ENCODE peak calls at places on chromosomes 1 and 21, in five cellular contexts. One of them, this sample, is unnamed. For H3K4me1, the result is how much of the 10 kb centered on the place peaks cover.

GRCh38 chr21:45505416-45506021 is 36.7 kb downstream of the SLC19A1 start:
- DNase-seq in left lung: peak
- DNase-seq in GM23248: no peak
- DNase-seq in neural progenitor cell: no peak
- DNase-seq in GM23338: no peak
- DNase-seq in this sample: peak

GRCh38 chr1:192983349-192983980 is 75.7 kb downstream of the UCHL5 start:
- DNase-seq in neural progenitor cell: no peak
- DNase-seq in left lung: no peak
- DNase-seq in GM23338: no peak
- DNase-seq in GM23248: no peak
- DNase-seq in this sample: no peak

GRCh38 chr1:235783148-235783776 is 83.4 kb downstream of the LYST start:
- DNase-seq in neural progenitor cell: peak
- DNase-seq in GM23338: peak
- DNase-seq in GM23248: peak
- DNase-seq in left lung: no peak
- DNase-seq in this sample: no peak

GRCh38 chr1:166944186-166944967 is 31.0 kb downstream of the ILDR2 start:
- DNase-seq in left lung: no peak
- DNase-seq in GM23338: no peak
- DNase-seq in GM23248: no peak
- DNase-seq in neural progenitor cell: no peak
- DNase-seq in this sample: no peak

GRCh38 chr1:32639489-32640075 is 10.8 kb downstream of the ZBTB8OS start:
- DNase-seq in GM23338: no peak
- DNase-seq in left lung: no peak
- DNase-seq in GM23248: peak
- DNase-seq in neural progenitor cell: no peak
- DNase-seq in this sample: no peak

GRCh38 chr1:21329209-21329844 is 39.1 kb upstream of the ECE1 start:
- DNase-seq in GM23248: no peak
- DNase-seq in GM23338: peak
- DNase-seq in left lung: no peak
- DNase-seq in neural progenitor cell: no peak
- DNase-seq in this sample: no peak

GRCh38 chr1:67749844-67750689 is 65.1 kb downstream of the GADD45A start:
- DNase-seq in GM23248: peak
- DNase-seq in GM23338: peak
- DNase-seq in neural progenitor cell: peak
- DNase-seq in left lung: no peak
- DNase-seq in this sample: peak

GRCh38 chr1:219465247-219466093 is 147.4 kb downstream of the ZC3H11B start:
- DNase-seq in GM23248: peak
- DNase-seq in GM23338: no peak
- DNase-seq in left lung: no peak
- DNase-seq in neural progenitor cell: no peak
- DNase-seq in this sample: no peak

GRCh38 chr1:2095981-2096736 is 45.9 kb downstream of the PRKCZ start:
- DNase-seq in neural progenitor cell: no peak
- DNase-seq in GM23248: no peak
- DNase-seq in GM23338: no peak
- DNase-seq in left lung: no peak
- DNase-seq in this sample: no peak

GRCh38 chr1:85088408-85088784 is 40.1 kb upstream of the MCOLN3 start:
- DNase-seq in GM23338: peak
- DNase-seq in left lung: no peak
- DNase-seq in GM23248: no peak
- DNase-seq in neural progenitor cell: no peak
- DNase-seq in this sample: no peak

GRCh38 chr1:89919174-89919573 is 75.7 kb upstream of the ZNF326 start:
- DNase-seq in GM23338: no peak
- DNase-seq in GM23248: no peak
- DNase-seq in neural progenitor cell: no peak
- DNase-seq in left lung: no peak
- DNase-seq in this sample: no peak

GRCh38 chr21:42997053-42997452 is 22.7 kb downstream of the PKNOX1 start:
- DNase-seq in GM23248: peak
- DNase-seq in GM23338: no peak
- DNase-seq in neural progenitor cell: no peak
- DNase-seq in left lung: peak
- DNase-seq in this sample: peak

GRCh38 chr1:244089561-244089960 is 38.5 kb downstream of the ZBTB18 start:
- DNase-seq in GM23338: no peak
- DNase-seq in GM23248: no peak
- DNase-seq in neural progenitor cell: no peak
- DNase-seq in left lung: no peak
- DNase-seq in this sample: no peak

GRCh38 chr1:200959341-200959985 is 64.1 kb downstream of the KIF21B start:
- DNase-seq in left lung: no peak
- DNase-seq in GM23338: peak
- DNase-seq in GM23248: no peak
- DNase-seq in neural progenitor cell: peak
- DNase-seq in this sample: no peak

GRCh38 chr1:168628807-168629206 is 52.4 kb downstream of the XCL1 start:
- DNase-seq in neural progenitor cell: no peak
- DNase-seq in GM23338: no peak
- DNase-seq in left lung: no peak
- DNase-seq in GM23248: peak
- DNase-seq in this sample: no peak

GRCh38 chr1:212205843-212206242 is 79.4 kb upstream of the PPP2R5A start:
- DNase-seq in neural progenitor cell: no peak
- DNase-seq in GM23248: peak
- DNase-seq in GM23338: no peak
- DNase-seq in left lung: no peak
- DNase-seq in this sample: no peak

GRCh38 chr1:28668956-28669719 is 554 bp downstream of the GMEB1 start:
- DNase-seq in GM23338: peak
- DNase-seq in left lung: peak
- DNase-seq in neural progenitor cell: peak
- DNase-seq in GM23248: peak
- DNase-seq in this sample: peak

GRCh38 chr1:4551706-4552105 is 102.7 kb upstream of the AJAP1 start:
- DNase-seq in left lung: no peak
- DNase-seq in GM23248: no peak
- DNase-seq in GM23338: no peak
- DNase-seq in neural progenitor cell: no peak
- DNase-seq in this sample: no peak

GRCh38 chr1:56061824-56062223 is 517.5 kb downstream of the PLPP3 start:
- DNase-seq in left lung: no peak
- DNase-seq in neural progenitor cell: no peak
- DNase-seq in GM23338: no peak
- DNase-seq in GM23248: no peak
- DNase-seq in this sample: no peak

GRCh38 chr1:43445618-43446387 is 7.9 kb downstream of the HYI start:
- DNase-seq in neural progenitor cell: no peak
- DNase-seq in GM23248: no peak
- DNase-seq in left lung: peak
- DNase-seq in GM23338: no peak
- DNase-seq in this sample: no peak

GRCh38 chr1:198494139-198494538 is 46.3 kb downstream of the ATP6V1G3 start:
- DNase-seq in GM23248: no peak
- DNase-seq in left lung: no peak
- DNase-seq in GM23338: no peak
- DNase-seq in neural progenitor cell: no peak
- DNase-seq in this sample: no peak

GRCh38 chr21:44261675-44262295 is at the start of gene DNMT3L:
- DNase-seq in GM23248: no peak
- DNase-seq in neural progenitor cell: no peak
- DNase-seq in GM23338: no peak
- DNase-seq in left lung: no peak
- DNase-seq in this sample: no peak
- H3K27ac ChIP-seq in GM23248: no peak
- H3K27ac ChIP-seq in neural progenitor cell: no peak
- H3K27ac ChIP-seq in GM23338: no peak
- H3K27ac ChIP-seq in left lung: no peak
- H3K27ac ChIP-seq in this sample: no peak

GRCh38 chr1:116353155-116353554 is 19.9 kb upstream of the ATP1A1 start:
- DNase-seq in GM23248: no peak
- DNase-seq in left lung: no peak
- DNase-seq in GM23338: no peak
- DNase-seq in neural progenitor cell: no peak
- DNase-seq in this sample: no peak

GRCh38 chr1:116356067-116356466 is 17.0 kb upstream of the ATP1A1 start:
- DNase-seq in neural progenitor cell: no peak
- DNase-seq in GM23338: no peak
- DNase-seq in left lung: no peak
- DNase-seq in GM23248: no peak
- DNase-seq in this sample: no peak

GRCh38 chr1:116351914-116352313 is 21.1 kb upstream of the ATP1A1 start:
- DNase-seq in neural progenitor cell: no peak
- DNase-seq in GM23248: no peak
- DNase-seq in left lung: no peak
- DNase-seq in GM23338: no peak
- DNase-seq in this sample: no peak

GRCh38 chr1:116350097-116350645 is 22.9 kb upstream of the ATP1A1 start:
- DNase-seq in GM23338: no peak
- DNase-seq in left lung: no peak
- DNase-seq in neural progenitor cell: no peak
- DNase-seq in GM23248: no peak
- DNase-seq in this sample: no peak

GRCh38 chr1:116352349-116352813 is 20.7 kb upstream of the ATP1A1 start:
- DNase-seq in left lung: no peak
- DNase-seq in neural progenitor cell: no peak
- DNase-seq in GM23248: no peak
- DNase-seq in GM23338: no peak
- DNase-seq in this sample: no peak
- H3K4me3 ChIP-seq in left lung: no peak
- H3K4me3 ChIP-seq in neural progenitor cell: no peak
- H3K4me3 ChIP-seq in GM23248: no peak
- H3K4me3 ChIP-seq in GM23338: no peak
- H3K4me3 ChIP-seq in this sample: no peak

GRCh38 chr1:111225091-111225490 is 2.4 kb upstream of the CHI3L2 start:
- DNase-seq in neural progenitor cell: no peak
- DNase-seq in GM23338: no peak
- DNase-seq in GM23248: no peak
- DNase-seq in left lung: no peak
- DNase-seq in this sample: no peak

GRCh38 chr1:111221633-111222286 is 5.8 kb upstream of the CHI3L2 start:
- DNase-seq in GM23248: no peak
- DNase-seq in neural progenitor cell: no peak
- DNase-seq in left lung: no peak
- DNase-seq in GM23338: no peak
- DNase-seq in this sample: no peak

GRCh38 chr1:111221276-111221632 is 6.3 kb upstream of the CHI3L2 start:
- DNase-seq in GM23248: no peak
- DNase-seq in left lung: no peak
- DNase-seq in GM23338: no peak
- DNase-seq in neural progenitor cell: no peak
- DNase-seq in this sample: no peak

GRCh38 chr1:111222308-111223125 is 5.0 kb upstream of the CHI3L2 start:
- DNase-seq in GM23248: peak
- DNase-seq in left lung: peak
- DNase-seq in neural progenitor cell: peak
- DNase-seq in GM23338: peak
- DNase-seq in this sample: peak

DNA sequence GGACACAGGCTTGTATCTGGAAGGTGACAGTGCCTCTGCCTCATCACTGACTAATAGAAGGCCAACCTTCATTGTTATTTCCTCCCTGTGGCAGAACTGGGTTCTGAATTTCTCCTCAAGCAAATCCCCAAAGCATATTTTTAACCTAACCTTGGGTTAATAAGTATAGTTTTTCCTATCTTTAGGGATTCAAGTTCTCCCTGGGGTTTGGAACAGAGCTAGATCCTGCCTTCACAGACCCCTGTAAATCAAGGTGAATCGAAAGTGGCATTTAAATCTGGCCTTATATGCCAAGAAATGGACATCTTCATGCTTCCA is 4.4 kb upstream of the CHI3L2 start:
- DNase-seq in GM23338: no peak
- DNase-seq in neural progenitor cell: no peak
- DNase-seq in left lung: no peak
- DNase-seq in GM23248: no peak
- DNase-seq in this sample: no peak
- H3K4me1 ChIP-seq in GM23338: under half
- H3K4me1 ChIP-seq in neural progenitor cell: under half
- H3K4me1 ChIP-seq in left lung: half or more
- H3K4me1 ChIP-seq in GM23248: under half
- H3K4me1 ChIP-seq in this sample: under half

GRCh38 chr1:208243851-208244583 is at the start of gene PLXNA2:
- DNase-seq in left lung: peak
- DNase-seq in neural progenitor cell: peak
- DNase-seq in GM23338: peak
- DNase-seq in GM23248: peak
- DNase-seq in this sample: peak
- H3K27ac ChIP-seq in left lung: peak
- H3K27ac ChIP-seq in neural progenitor cell: no peak
- H3K27ac ChIP-seq in GM23338: no peak
- H3K27ac ChIP-seq in GM23248: peak
- H3K27ac ChIP-seq in this sample: no peak